ENCODE peak calls at places on chromosomes 7 and 10, in four cellular contexts. A is stimulated activated CD4-positive, alpha-beta T cell treated with anti-CD3 and anti-CD28 coated beads, Interleukin-1b, Interleukin-23, amount 100 ng/mL, for 48 hours; X is stimulated activated CD8-positive, alpha-beta memory T cell treated with anti-CD3 and anti-CD28 coated beads, Interleukin-2, amount 100 ng/mL, for 1 hour; I is caudate nucleus. J is an unnamed sample.
A peak's percentile ranks its signal among the peaks of the same experiment; 100 is the strongest.

GRCh38 chr7:83452256-83452655 is 196.7 kb downstream of the SEMA3E start:
- DNase-seq in I (no peak), X (no peak), A (no peak), J (no peak)

GRCh38 chr10:25024528-25024927 is 8.1 kb downstream of the THNSL1 start:
- DNase-seq in I (no peak), A (no peak), X (no peak), J (no peak)

GRCh38 chr7:100670074-100670473 is 3.5 kb upstream of the GNB2 start:
- DNase-seq in X (no peak), I (no peak), A (no peak), J (no peak)

GRCh38 chr10:62597226-62597625 is 207.3 kb upstream of the ADO start:
- DNase-seq in A (no peak), X (no peak), I (no peak), J (no peak)

GRCh38 chr7:80450621-80451308 is 61.1 kb downstream of the GNAT3 start:
- DNase-seq in I (no peak), A (no peak), X (no peak), J (no peak)

GRCh38 chr10:50469288-50469687 is 154.5 kb downstream of the SGMS1 start:
- DNase-seq in A (no peak), X (no peak), I (no peak), J (no peak)

GRCh38 chr10:102831322-102832071 is 5.7 kb downstream of the CYP17A1 start:
- DNase-seq in A (no peak), X (no peak), I (no peak), J (no peak)

GRCh38 chr7:1767524-1767923 is 97.4 kb downstream of the ELFN1 start:
- DNase-seq in X (no peak), I (no peak), A (no peak), J (no peak)

GRCh38 chr10:124681091-124681490 is 63.1 kb downstream of the FAM53B start:
- DNase-seq in X (no peak), A (no peak), I (no peak), J (no peak)

GRCh38 chr7:41085244-41085643 is 617.6 kb downstream of the INHBA start:
- DNase-seq in A (no peak), X (no peak), I (no peak), J (no peak)

GRCh38 chr10:30170814-30171213 is 111.4 kb upstream of the JCAD start:
- DNase-seq in X (no peak), A (no peak), I (no peak), J (no peak)

GRCh38 chr10:30877111-30877510 is 154.6 kb downstream of the ZNF438 start:
- DNase-seq in I (no peak), A (no peak), X (no peak), J (no peak)

GRCh38 chr7:22879718-22880306 is 57.2 kb upstream of the TOMM7 start:
- DNase-seq in I (no peak), A (no peak), X (no peak), J (no peak)

GRCh38 chr7:142808802-142809583 is 38.2 kb downstream of the PRSS2 start:
- DNase-seq in A (peak; percentile 96), X (peak; percentile 78), I (no peak), J (peak; percentile 95)

GRCh38 chr10:69760086-69760485 is 41.6 kb upstream of the COL13A1 start:
- DNase-seq in I (no peak), A (no peak), X (no peak), J (no peak)

GRCh38 chr7:49398730-49399129 is 374.7 kb upstream of the VWC2 start:
- DNase-seq in X (no peak), A (no peak), I (no peak), J (no peak)

GRCh38 chr10:124152781-124153600 is 59.6 kb upstream of the CHST15 start:
- DNase-seq in A (peak; percentile 54), I (no peak), X (no peak), J (no peak)

GRCh38 chr7:128453836-128454804 is 1.6 kb upstream of the HILPDA start:
- DNase-seq in X (no peak), I (no peak), A (no peak), J (no peak)

GRCh38 chr7:150406565-150407421 is 27.7 kb downstream of the ZNF775 start:
- DNase-seq in I (no peak), A (peak; percentile 34), X (no peak), J (no peak)

GRCh38 chr7:2717293-2717904 is 29.4 kb downstream of the AMZ1 start:
- DNase-seq in I (no peak), A (no peak), X (no peak), J (no peak)

GRCh38 chr10:133616371-133617130 is 10.0 kb downstream of the FRG2B start:
- DNase-seq in X (no peak), I (no peak), A (no peak), J (no peak)

GRCh38 chr7:100572281-100572948 is 1.3 kb downstream of the SAP25 start:
- DNase-seq in X (no peak), A (no peak), I (no peak), J (no peak)

GRCh38 chr10:25999295-25999981 is 65.4 kb downstream of the MYO3A start:
- DNase-seq in X (no peak), I (no peak), A (no peak), J (no peak)

GRCh38 chr7:126780993-126781392 is 471.7 kb downstream of the GRM8 start:
- DNase-seq in X (no peak), A (no peak), I (no peak), J (no peak)

GRCh38 chr7:129561677-129562424 is 49.7 kb upstream of the NRF1 start:
- DNase-seq in I (no peak), A (no peak), X (no peak), J (no peak)

GRCh38 chr7:19117081-19117869 is at the start of gene TWIST1:
- DNase-seq in I (no peak), A (no peak), X (no peak), J (no peak)

GRCh38 chr10:46526682-46527038 is 29.8 kb downstream of the GPRIN2 start:
- DNase-seq in A (no peak), I (no peak), X (no peak), J (no peak)

GRCh38 chr10:5402798-5403197 is 1.8 kb downstream of the TUBAL3 start:
- DNase-seq in X (no peak), A (no peak), I (no peak), J (no peak)

GRCh38 chr10:108241166-108241565 is 1076.7 kb upstream of the SORCS1 start:
- DNase-seq in X (no peak), I (no peak), A (no peak), J (no peak)

GRCh38 chr7:105602325-105603305 is 21.3 kb upstream of the EFCAB10 start:
- DNase-seq in X (no peak), A (no peak), I (no peak), J (no peak)

GRCh38 chr7:68892211-68892610 is 706.1 kb upstream of the AUTS2 start:
- DNase-seq in I (no peak), X (no peak), A (no peak), J (no peak)

GRCh38 chr7:69123003-69123402 is 475.3 kb upstream of the AUTS2 start:
- DNase-seq in I (no peak), X (no peak), A (no peak), J (no peak)

GRCh38 chr7:97770845-97771244 is 39.0 kb downstream of the TAC1 start:
- DNase-seq in X (no peak), A (no peak), I (no peak), J (no peak)

GRCh38 chr10:119701861-119702260 is 24.0 kb upstream of the INPP5F start:
- DNase-seq in X (no peak), I (no peak), A (no peak), J (no peak)

GRCh38 chr7:2008936-2009540 is 223.7 kb downstream of the MAD1L1 start:
- DNase-seq in A (no peak), I (no peak), X (no peak), J (no peak)

GRCh38 chr7:95811846-95812445 is 39.6 kb downstream of the DYNC1I1 start:
- DNase-seq in A (no peak), X (no peak), I (no peak), J (no peak)

GRCh38 chr7:150367187-150367510 is 1.5 kb upstream of the REPIN1 start:
- DNase-seq in A (no peak), X (no peak), I (no peak), J (no peak)

GRCh38 chr10:52778511-52779392 is 6.2 kb upstream of the MBL2 start:
- DNase-seq in I (no peak), X (no peak), A (no peak), J (no peak)

GRCh38 chr10:104281694-104282093 is 12.7 kb downstream of the GSTO2 start:
- DNase-seq in A (no peak), X (no peak), I (no peak), J (no peak)